ENCODE peak calls at places on chromosome 12, in six cellular contexts. One of them, this sample, is unnamed.

GRCh38 chr12:62643470-62643869 is 176.8 kb downstream of the MON2 start:
- DNase-seq in neural progenitor cell: no peak
- DNase-seq in OCI-LY7: no peak
- DNase-seq in HCT116: no peak
- DNase-seq in GM23338: no peak
- DNase-seq in GM23248: peak
- DNase-seq in this sample: no peak

GRCh38 chr12:2018401-2018800 is 14.1 kb upstream of the DCP1B start:
- DNase-seq in HCT116: no peak
- DNase-seq in GM23338: no peak
- DNase-seq in OCI-LY7: no peak
- DNase-seq in neural progenitor cell: no peak
- DNase-seq in GM23248: no peak
- DNase-seq in this sample: no peak

GRCh38 chr12:101074940-101075680 is 134.9 kb downstream of the SLC5A8 start:
- DNase-seq in neural progenitor cell: no peak
- DNase-seq in GM23338: no peak
- DNase-seq in OCI-LY7: no peak
- DNase-seq in HCT116: no peak
- DNase-seq in GM23248: peak
- DNase-seq in this sample: no peak

GRCh38 chr12:21773263-21773741 is 1.2 kb downstream of the KCNJ8 start:
- DNase-seq in neural progenitor cell: peak
- DNase-seq in GM23248: peak
- DNase-seq in GM23338: peak
- DNase-seq in OCI-LY7: no peak
- DNase-seq in HCT116: peak
- DNase-seq in this sample: peak

GRCh38 chr12:6076776-6077700 is 47.4 kb downstream of the VWF start:
- DNase-seq in GM23248: no peak
- DNase-seq in GM23338: no peak
- DNase-seq in OCI-LY7: no peak
- DNase-seq in HCT116: no peak
- DNase-seq in neural progenitor cell: no peak
- DNase-seq in this sample: no peak

GRCh38 chr12:91772411-91772810 is 373.2 kb downstream of the BTG1 start:
- DNase-seq in HCT116: no peak
- DNase-seq in neural progenitor cell: no peak
- DNase-seq in GM23338: no peak
- DNase-seq in OCI-LY7: no peak
- DNase-seq in GM23248: no peak
- DNase-seq in this sample: no peak

GRCh38 chr12:123938679-123939480 is 33.8 kb downstream of the CCDC92 start:
- DNase-seq in neural progenitor cell: peak
- DNase-seq in GM23338: peak
- DNase-seq in OCI-LY7: peak
- DNase-seq in GM23248: peak
- DNase-seq in HCT116: no peak
- DNase-seq in this sample: no peak

GRCh38 chr12:2402180-2402579 is 349.4 kb downstream of the CACNA1C start:
- DNase-seq in OCI-LY7: no peak
- DNase-seq in neural progenitor cell: no peak
- DNase-seq in GM23338: no peak
- DNase-seq in HCT116: no peak
- DNase-seq in GM23248: no peak
- DNase-seq in this sample: no peak

GRCh38 chr12:124833693-124834122 is 30.0 kb downstream of the SCARB1 start:
- DNase-seq in HCT116: peak
- DNase-seq in OCI-LY7: no peak
- DNase-seq in neural progenitor cell: peak
- DNase-seq in GM23248: peak
- DNase-seq in GM23338: peak
- DNase-seq in this sample: no peak

GRCh38 chr12:18139254-18139653 is 49.3 kb upstream of the RERGL start:
- DNase-seq in GM23338: no peak
- DNase-seq in HCT116: no peak
- DNase-seq in OCI-LY7: peak
- DNase-seq in neural progenitor cell: no peak
- DNase-seq in GM23248: no peak
- DNase-seq in this sample: no peak

GRCh38 chr12:101490286-101490920 is 15.3 kb downstream of the SPIC start:
- DNase-seq in OCI-LY7: peak
- DNase-seq in GM23338: peak
- DNase-seq in neural progenitor cell: peak
- DNase-seq in HCT116: peak
- DNase-seq in GM23248: peak
- DNase-seq in this sample: peak

GRCh38 chr12:95605875-95606274 is 54.6 kb upstream of the USP44 start:
- DNase-seq in GM23248: peak
- DNase-seq in HCT116: no peak
- DNase-seq in neural progenitor cell: no peak
- DNase-seq in OCI-LY7: no peak
- DNase-seq in GM23338: no peak
- DNase-seq in this sample: no peak
- TF ChIP-seq EZH2phosphoT487 in GM23248: no peak
- TF ChIP-seq EZH2phosphoT487 in HCT116: no peak
- TF ChIP-seq EZH2phosphoT487 in neural progenitor cell: no peak
- TF ChIP-seq EZH2phosphoT487 in OCI-LY7: no peak
- TF ChIP-seq EZH2phosphoT487 in GM23338: no peak
- TF ChIP-seq EZH2phosphoT487 in this sample: no peak

GRCh38 chr12:51838762-51839161 is 9.8 kb downstream of the FIGNL2 start:
- DNase-seq in OCI-LY7: no peak
- DNase-seq in HCT116: no peak
- DNase-seq in GM23338: no peak
- DNase-seq in neural progenitor cell: no peak
- DNase-seq in GM23248: no peak
- DNase-seq in this sample: no peak
- TF ChIP-seq EZH2phosphoT487 in OCI-LY7: no peak
- TF ChIP-seq EZH2phosphoT487 in HCT116: no peak
- TF ChIP-seq EZH2phosphoT487 in GM23338: no peak
- TF ChIP-seq EZH2phosphoT487 in neural progenitor cell: no peak
- TF ChIP-seq EZH2phosphoT487 in GM23248: no peak
- TF ChIP-seq EZH2phosphoT487 in this sample: no peak

GRCh38 chr12:95820096-95820703 is 29.6 kb upstream of the NTN4 start:
- DNase-seq in GM23338: peak
- DNase-seq in GM23248: peak
- DNase-seq in OCI-LY7: no peak
- DNase-seq in neural progenitor cell: peak
- DNase-seq in HCT116: peak
- DNase-seq in this sample: peak
- TF ChIP-seq EZH2phosphoT487 in GM23338: no peak
- TF ChIP-seq EZH2phosphoT487 in GM23248: no peak
- TF ChIP-seq EZH2phosphoT487 in OCI-LY7: no peak
- TF ChIP-seq EZH2phosphoT487 in neural progenitor cell: no peak
- TF ChIP-seq EZH2phosphoT487 in HCT116: no peak
- TF ChIP-seq EZH2phosphoT487 in this sample: no peak

GRCh38 chr12:127893875-127894635 is 372.9 kb upstream of the TMEM132C start:
- DNase-seq in OCI-LY7: peak
- DNase-seq in GM23248: peak
- DNase-seq in GM23338: peak
- DNase-seq in HCT116: no peak
- DNase-seq in neural progenitor cell: peak
- DNase-seq in this sample: no peak
- TF ChIP-seq EZH2phosphoT487 in OCI-LY7: no peak
- TF ChIP-seq EZH2phosphoT487 in GM23248: no peak
- TF ChIP-seq EZH2phosphoT487 in GM23338: no peak
- TF ChIP-seq EZH2phosphoT487 in HCT116: no peak
- TF ChIP-seq EZH2phosphoT487 in neural progenitor cell: no peak
- TF ChIP-seq EZH2phosphoT487 in this sample: no peak

GRCh38 chr12:131832393-131833231 is 4.4 kb downstream of the MMP17 start:
- DNase-seq in HCT116: no peak
- DNase-seq in neural progenitor cell: no peak
- DNase-seq in GM23248: peak
- DNase-seq in GM23338: no peak
- DNase-seq in OCI-LY7: no peak
- DNase-seq in this sample: peak
- TF ChIP-seq EZH2phosphoT487 in HCT116: no peak
- TF ChIP-seq EZH2phosphoT487 in neural progenitor cell: no peak
- TF ChIP-seq EZH2phosphoT487 in GM23248: no peak
- TF ChIP-seq EZH2phosphoT487 in GM23338: no peak
- TF ChIP-seq EZH2phosphoT487 in OCI-LY7: no peak
- TF ChIP-seq EZH2phosphoT487 in this sample: no peak

GRCh38 chr12:109116611-109116949 is 193 bp downstream of the ACACB start:
- DNase-seq in OCI-LY7: no peak
- DNase-seq in GM23248: no peak
- DNase-seq in neural progenitor cell: no peak
- DNase-seq in GM23338: no peak
- DNase-seq in HCT116: no peak
- DNase-seq in this sample: no peak
- TF ChIP-seq EZH2phosphoT487 in OCI-LY7: no peak
- TF ChIP-seq EZH2phosphoT487 in GM23248: no peak
- TF ChIP-seq EZH2phosphoT487 in neural progenitor cell: no peak
- TF ChIP-seq EZH2phosphoT487 in GM23338: no peak
- TF ChIP-seq EZH2phosphoT487 in HCT116: no peak
- TF ChIP-seq EZH2phosphoT487 in this sample: no peak

This sample was measured in hepatocyte.